ENCODE peak calls at places on chromosomes 6 and 20, in seven cellular contexts. O, T, P, R, G, W and E are unnamed samples.

GRCh38 chr6:157151989-157152388 is 171.3 kb downstream of the TMEM242 start:
- DNase-seq in O (no peak), T (no peak), P (no peak), R (no peak), G (no peak), W (no peak), E (no peak)

GRCh38 chr20:36526521-36527011 is 14.8 kb upstream of the MYL9 start:
- DNase-seq in O (no peak), T (no peak), P (no peak), R (peak), G (no peak), W (no peak), E (no peak)

GRCh38 chr20:57461726-57462125 is 63.2 kb downstream of the CTCFL start:
- DNase-seq in O (no peak), T (no peak), P (no peak), R (no peak), G (no peak), W (no peak), E (no peak)

GRCh38 chr20:52405417-52405816 is 213.8 kb upstream of the ZFP64 start:
- DNase-seq in O (no peak), T (no peak), P (no peak), R (no peak), G (no peak), W (no peak), E (no peak)

GRCh38 chr6:134035823-134036296 is 16.6 kb downstream of the SLC2A12 start:
- DNase-seq in O (no peak), T (peak), P (no peak), R (no peak), G (no peak), W (no peak), E (no peak)

GRCh38 chr20:29079769-29080690 is 2177.4 kb upstream of the DEFB115 start:
- DNase-seq in O (no peak), T (peak), P (peak), R (no peak), G (no peak), W (no peak), E (no peak)

GRCh38 chr6:38337819-38338465 is 301.8 kb downstream of the BTBD9 start:
- DNase-seq in O (no peak), T (peak), P (no peak), R (no peak), G (no peak), W (no peak), E (no peak)

GRCh38 chr6:106512048-106512957 is 117.0 kb downstream of the RTN4IP1 start:
- DNase-seq in O (no peak), T (peak), P (peak), R (peak), G (peak), W (peak), E (peak)

GRCh38 chr20:24027229-24027628 is 38.6 kb upstream of the GGTLC1 start:
- DNase-seq in O (no peak), T (no peak), P (no peak), R (no peak), G (no peak), W (no peak), E (no peak)

GRCh38 chr20:48015943-48016723 is 230.9 kb upstream of the SULF2 start:
- DNase-seq in O (peak), T (no peak), P (no peak), R (no peak), G (no peak), W (no peak), E (no peak)

GRCh38 chr6:119395192-119395591 is 45.6 kb upstream of the MAN1A1 start:
- DNase-seq in O (no peak), T (no peak), P (no peak), R (no peak), G (no peak), W (no peak), E (no peak)

GRCh38 chr6:71205336-71205956 is 83.2 kb upstream of the OGFRL1 start:
- DNase-seq in O (no peak), T (no peak), P (no peak), R (no peak), G (no peak), W (no peak), E (no peak)

GRCh38 chr6:18412644-18413043 is 25.5 kb downstream of the RNF144B start:
- DNase-seq in O (no peak), T (no peak), P (no peak), R (no peak), G (no peak), W (no peak), E (no peak)

GRCh38 chr6:53982361-53983050 is 128.7 kb upstream of the MLIP start:
- DNase-seq in O (no peak), T (peak), P (no peak), R (no peak), G (no peak), W (no peak), E (no peak)

GRCh38 chr6:148348778-148349177 is 6.1 kb downstream of the SASH1 start:
- DNase-seq in O (peak), T (no peak), P (no peak), R (no peak), G (no peak), W (no peak), E (no peak)

GRCh38 chr6:136927313-136927712 is 5.2 kb downstream of the SLC35D3 start:
- DNase-seq in O (no peak), T (peak), P (peak), R (no peak), G (no peak), W (no peak), E (peak)

GRCh38 chr6:87904041-87904440 is 143.6 kb upstream of the SPACA1 start:
- DNase-seq in O (no peak), T (no peak), P (no peak), R (no peak), G (no peak), W (no peak), E (no peak)

GRCh38 chr20:48846516-48847492 is 19.0 kb upstream of the PREX1 start:
- DNase-seq in O (no peak), T (peak), P (peak), R (no peak), G (peak), W (no peak), E (peak)

GRCh38 chr6:150640556-150641206 is 41.0 kb downstream of the PLEKHG1 start:
- DNase-seq in O (no peak), T (no peak), P (no peak), R (no peak), G (no peak), W (no peak), E (no peak)

GRCh38 chr6:163263196-163263595 is 151.3 kb upstream of the QKI start:
- DNase-seq in O (no peak), T (no peak), P (no peak), R (no peak), G (no peak), W (no peak), E (no peak)

GRCh38 chr6:34657307-34657978 is 39.1 kb downstream of the ILRUN start:
- DNase-seq in O (no peak), T (peak), P (no peak), R (no peak), G (no peak), W (no peak), E (no peak)

GRCh38 chr6:55925292-55925691 is 49.9 kb upstream of the BMP5 start:
- DNase-seq in O (no peak), T (peak), P (no peak), R (no peak), G (no peak), W (no peak), E (no peak)

GRCh38 chr20:57378646-57379262 is 12.4 kb upstream of the RBM38 start:
- DNase-seq in O (no peak), T (no peak), P (no peak), R (no peak), G (no peak), W (no peak), E (no peak)

GRCh38 chr20:32517914-32518592 is 67.1 kb downstream of the NOL4L start:
- DNase-seq in O (no peak), T (no peak), P (no peak), R (no peak), G (no peak), W (no peak), E (no peak)

GRCh38 chr20:44803383-44803941 is 6.9 kb downstream of the RIMS4 start:
- DNase-seq in O (no peak), T (no peak), P (peak), R (no peak), G (no peak), W (no peak), E (no peak)

GRCh38 chr20:12180107-12180661 is 262.5 kb downstream of the BTBD3 start:
- DNase-seq in O (no peak), T (no peak), P (no peak), R (no peak), G (no peak), W (no peak), E (no peak)

GRCh38 chr6:27873101-27874030 is 38.8 kb downstream of the OR2B2 start:
- DNase-seq in O (no peak), T (peak), P (peak), R (no peak), G (no peak), W (peak), E (peak)

GRCh38 chr6:44273617-44274016 is 3.4 kb downstream of the TMEM151B start:
- DNase-seq in O (no peak), T (no peak), P (no peak), R (no peak), G (no peak), W (no peak), E (no peak)

GRCh38 chr6:143872211-143872610 is 7.9 kb downstream of the ZC2HC1B start:
- DNase-seq in O (no peak), T (no peak), P (no peak), R (no peak), G (no peak), W (no peak), E (peak)

GRCh38 chr6:18406955-18407738 is 20.0 kb downstream of the RNF144B start:
- DNase-seq in O (no peak), T (no peak), P (no peak), R (no peak), G (no peak), W (no peak), E (no peak)

GRCh38 chr6:69789573-69789972 is 7.2 kb downstream of the LMBRD1 start:
- DNase-seq in O (no peak), T (no peak), P (no peak), R (no peak), G (no peak), W (no peak), E (no peak)

GRCh38 chr6:129184808-129185366 is 301.9 kb downstream of the LAMA2 start:
- DNase-seq in O (no peak), T (no peak), P (no peak), R (no peak), G (no peak), W (no peak), E (no peak)

GRCh38 chr6:129183039-129183438 is 300.1 kb downstream of the LAMA2 start:
- DNase-seq in O (no peak), T (no peak), P (no peak), R (no peak), G (no peak), W (no peak), E (no peak)

GRCh38 chr6:129186988-129187387 is 304.1 kb downstream of the LAMA2 start:
- DNase-seq in O (no peak), T (no peak), P (no peak), R (no peak), G (no peak), W (no peak), E (no peak)

GRCh38 chr6:129183681-129184216 is 300.8 kb downstream of the LAMA2 start:
- DNase-seq in O (no peak), T (no peak), P (no peak), R (no peak), G (no peak), W (no peak), E (no peak)

GRCh38 chr6:129184324-129184723 is 301.4 kb downstream of the LAMA2 start:
- DNase-seq in O (no peak), T (no peak), P (no peak), R (no peak), G (no peak), W (no peak), E (no peak)
- TF ChIP-seq CTCF in O (no peak), T (no peak), P (no peak), R (no peak), G (no peak), W (no peak), E (no peak)

DNA sequence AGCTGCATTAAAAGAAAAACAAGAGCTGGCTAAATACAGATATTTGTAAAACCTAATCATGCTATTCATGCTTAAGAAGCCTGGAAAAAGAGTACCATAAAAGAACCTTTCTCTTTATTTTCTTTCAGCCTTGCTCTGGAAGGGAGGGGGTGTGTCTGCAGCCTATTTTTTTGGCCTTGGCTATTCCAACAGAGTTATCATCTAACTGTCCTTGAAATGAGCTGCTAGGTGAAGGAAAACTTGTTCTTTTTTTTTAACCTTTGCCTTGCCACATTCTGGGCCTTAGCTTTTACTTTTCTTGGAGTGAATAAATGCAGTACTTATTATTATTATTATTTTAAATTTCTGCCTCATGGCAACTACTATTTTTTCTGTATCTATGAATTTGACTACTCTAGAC is 224.9 kb upstream of the SYNCRIP start:
- DNase-seq in O (no peak), T (no peak), P (no peak), R (no peak), G (no peak), W (no peak), E (no peak)
- TF ChIP-seq CTCF in O (no peak), T (no peak), P (no peak), R (no peak), G (no peak), W (no peak), E (no peak)

DNA sequence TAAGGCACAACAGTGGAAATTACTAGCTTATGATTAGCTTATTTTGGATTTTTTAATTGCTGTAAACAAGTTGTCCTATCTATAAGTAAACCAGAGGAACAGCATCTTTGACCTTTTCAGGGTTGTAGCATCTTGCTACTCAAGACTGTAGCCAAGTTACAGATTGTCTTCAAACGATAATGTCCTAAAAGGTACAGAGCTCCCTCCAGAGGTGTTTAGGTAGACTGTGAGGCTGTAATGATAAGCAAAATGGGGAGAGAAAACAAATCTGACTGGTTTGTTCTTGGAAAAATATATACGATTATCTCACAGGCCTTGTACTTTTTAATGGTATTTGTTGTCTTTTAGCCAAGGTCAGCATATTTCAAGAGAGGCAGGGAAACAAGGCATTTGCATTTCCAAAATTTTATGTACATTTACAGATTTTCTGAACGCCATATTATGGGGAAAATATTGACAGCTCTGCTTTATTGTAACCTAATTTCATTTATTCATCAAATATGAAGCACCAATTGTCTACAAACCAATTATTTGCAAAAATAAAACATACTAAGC is 273.4 kb downstream of the MEI4 start:
- DNase-seq in O (no peak), T (no peak), P (no peak), R (no peak), G (no peak), W (no peak), E (no peak)
- TF ChIP-seq CTCF in O (no peak), T (no peak), P (no peak), R (no peak), G (peak), W (no peak), E (peak)

GRCh38 chr6:169775321-169775720 is 23.9 kb downstream of the ERMARD start:
- DNase-seq in O (no peak), T (no peak), P (no peak), R (peak), G (no peak), W (no peak), E (no peak)

GRCh38 chr6:169778646-169779045 is 27.2 kb downstream of the ERMARD start:
- DNase-seq in O (peak), T (no peak), P (no peak), R (peak), G (no peak), W (no peak), E (no peak)

GRCh38 chr6:169776379-169776778 is 25.0 kb downstream of the ERMARD start:
- DNase-seq in O (no peak), T (no peak), P (no peak), R (peak), G (no peak), W (no peak), E (no peak)

GRCh38 chr6:169777896-169778295 is 26.5 kb downstream of the ERMARD start:
- DNase-seq in O (peak), T (no peak), P (no peak), R (peak), G (no peak), W (no peak), E (no peak)

DNA sequence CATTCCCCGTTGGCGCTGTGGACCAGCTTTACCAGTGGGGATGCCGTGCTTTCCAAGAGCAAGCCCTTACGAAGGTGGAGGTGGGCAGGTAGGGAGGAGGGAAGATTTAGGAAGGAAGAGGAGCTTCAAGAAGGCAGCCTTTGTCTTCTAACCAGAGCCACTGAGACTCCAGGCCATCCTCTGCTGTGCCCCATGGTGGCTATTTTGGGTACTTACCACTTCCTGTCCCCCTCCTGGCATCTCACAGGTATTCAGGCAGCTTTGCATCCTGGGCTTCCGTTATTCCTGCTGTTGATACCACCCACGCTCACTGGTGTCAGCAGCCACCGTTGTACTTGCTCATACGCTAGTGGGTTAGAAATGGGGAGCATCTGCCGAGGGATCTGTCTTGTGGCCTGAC is 22.9 kb downstream of the ERMARD start:
- DNase-seq in O (no peak), T (no peak), P (no peak), R (peak), G (no peak), W (no peak), E (no peak)
- TF ChIP-seq CTCF in O (no peak), T (no peak), P (no peak), R (no peak), G (no peak), W (no peak), E (no peak)

GRCh38 chr6:39664173-39664572 is 61.0 kb downstream of the KIF6 start:
- DNase-seq in O (no peak), T (no peak), P (no peak), R (no peak), G (no peak), W (no peak), E (no peak)

GRCh38 chr6:39669943-39670342 is 55.3 kb downstream of the KIF6 start:
- DNase-seq in O (no peak), T (no peak), P (no peak), R (no peak), G (no peak), W (no peak), E (no peak)

GRCh38 chr6:39666706-39667489 is 58.3 kb downstream of the KIF6 start:
- DNase-seq in O (no peak), T (no peak), P (no peak), R (no peak), G (no peak), W (no peak), E (no peak)

GRCh38 chr6:39669117-39669690 is 56.0 kb downstream of the KIF6 start:
- DNase-seq in O (no peak), T (no peak), P (no peak), R (no peak), G (no peak), W (no peak), E (no peak)

GRCh38 chr6:39665871-39666270 is 59.3 kb downstream of the KIF6 start:
- DNase-seq in O (no peak), T (no peak), P (no peak), R (no peak), G (no peak), W (no peak), E (no peak)
- TF ChIP-seq CTCF in O (no peak), T (no peak), P (no peak), R (no peak), G (no peak), W (no peak), E (no peak)

GRCh38 chr6:30884521-30885480 is 482 bp downstream of the DDR1 start:
- DNase-seq in O (no peak), T (no peak), P (peak), R (peak), G (peak), W (peak), E (peak)
- TF ChIP-seq CTCF in O (no peak), T (no peak), P (no peak), R (no peak), G (no peak), W (no peak), E (no peak)

DNA sequence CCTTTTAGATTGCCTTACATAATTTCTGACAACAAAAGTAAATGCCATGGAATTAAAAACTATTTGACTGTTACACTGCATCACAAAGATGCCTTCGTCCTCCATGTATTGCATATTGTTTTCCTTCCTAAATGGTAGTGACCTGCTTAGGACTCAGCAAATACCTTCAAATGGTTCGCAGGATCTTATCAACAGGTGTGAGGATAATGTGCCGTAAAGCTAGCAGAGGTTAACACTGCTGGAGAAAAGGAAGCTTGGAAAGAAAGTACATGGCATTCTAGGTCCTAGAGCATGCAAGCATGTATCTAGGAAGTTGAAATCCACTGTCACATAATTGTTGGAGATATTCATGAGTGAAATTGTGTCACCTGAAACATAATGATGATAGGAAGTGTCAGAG is 5.5 kb downstream of the CLVS2 start:
- DNase-seq in O (no peak), T (no peak), P (no peak), R (no peak), G (no peak), W (no peak), E (no peak)
- TF ChIP-seq CTCF in O (no peak), T (no peak), P (no peak), R (no peak), G (no peak), W (no peak), E (no peak)

DNA sequence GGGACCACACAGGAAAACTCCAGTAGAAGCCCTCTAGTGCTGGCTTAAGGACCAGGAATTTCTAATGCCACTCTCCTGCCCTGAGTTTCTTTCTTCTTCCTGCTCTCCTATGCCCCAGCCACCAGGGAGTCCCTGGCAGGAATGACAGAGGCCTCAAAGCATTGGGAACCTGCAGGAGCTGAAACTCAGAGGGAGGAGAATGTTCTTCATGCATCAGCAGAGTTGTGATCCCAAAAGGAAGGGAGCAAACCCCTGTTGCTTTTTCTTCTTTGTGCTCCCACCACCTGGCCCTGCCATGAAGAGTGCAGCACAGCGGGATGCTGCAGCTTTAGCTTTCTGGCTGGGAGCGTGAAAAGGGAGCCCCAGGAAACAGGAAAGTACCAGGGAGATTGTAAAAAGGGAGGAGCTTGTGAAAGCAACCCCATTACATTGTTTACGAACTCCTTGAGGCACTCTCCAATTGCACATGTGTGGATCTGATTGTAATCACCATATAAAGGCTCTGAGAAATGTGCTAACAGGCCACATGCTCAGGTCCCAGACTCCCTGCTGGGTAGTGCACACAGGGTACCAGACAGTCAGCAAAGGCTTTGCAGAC is 34.7 kb upstream of the FKBP1A start:
- DNase-seq in O (no peak), T (no peak), P (no peak), R (no peak), G (no peak), W (no peak), E (no peak)
- TF ChIP-seq CTCF in O (no peak), T (no peak), P (no peak), R (no peak), G (no peak), W (no peak), E (no peak)

GRCh38 chr6:132728616-132729015 is 14.8 kb upstream of the VNN1 start:
- DNase-seq in O (no peak), T (peak), P (no peak), R (no peak), G (no peak), W (no peak), E (no peak)
- TF ChIP-seq CTCF in O (no peak), T (no peak), P (peak), R (no peak), G (peak), W (no peak), E (no peak)